ENCODE peak calls at places on chromosomes 16 and 17, in eight cellular contexts. One of them, this sample, is unnamed.

GRCh38 chr17:72715906-72716572 is 376.4 kb downstream of the SLC39A11 start:
- DNase-seq in IMR-90: peak; percentile 98
- DNase-seq in type B pancreatic cell: no peak
- DNase-seq in AG08395: peak; percentile 95
- DNase-seq in HCT116: peak; percentile 100
- DNase-seq in adrenal gland: no peak
- DNase-seq in uterus: no peak
- DNase-seq in hepatic stellate cell: peak; percentile 83
- DNase-seq in this sample: peak; percentile 89

GRCh38 chr16:55184052-55184451 is 140.0 kb upstream of the IRX6 start:
- DNase-seq in uterus: no peak
- DNase-seq in type B pancreatic cell: no peak
- DNase-seq in HCT116: no peak
- DNase-seq in AG08395: no peak
- DNase-seq in hepatic stellate cell: no peak
- DNase-seq in IMR-90: no peak
- DNase-seq in adrenal gland: no peak
- DNase-seq in this sample: no peak

GRCh38 chr17:30858556-30859250 is 26.9 kb downstream of the ATAD5 start:
- DNase-seq in adrenal gland: no peak
- DNase-seq in hepatic stellate cell: no peak
- DNase-seq in IMR-90: peak; percentile 1
- DNase-seq in HCT116: no peak
- DNase-seq in uterus: no peak
- DNase-seq in type B pancreatic cell: no peak
- DNase-seq in AG08395: peak; percentile 5
- DNase-seq in this sample: no peak

GRCh38 chr16:85979605-85980004 is 80.6 kb downstream of the IRF8 start:
- DNase-seq in HCT116: no peak
- DNase-seq in IMR-90: no peak
- DNase-seq in adrenal gland: no peak
- DNase-seq in type B pancreatic cell: no peak
- DNase-seq in hepatic stellate cell: no peak
- DNase-seq in uterus: no peak
- DNase-seq in AG08395: no peak
- DNase-seq in this sample: no peak

GRCh38 chr16:85293899-85294642 is 181.8 kb upstream of the CIBAR2 start:
- DNase-seq in uterus: no peak
- DNase-seq in AG08395: no peak
- DNase-seq in type B pancreatic cell: no peak
- DNase-seq in hepatic stellate cell: no peak
- DNase-seq in HCT116: no peak
- DNase-seq in adrenal gland: peak; percentile 38
- DNase-seq in IMR-90: no peak
- DNase-seq in this sample: no peak

GRCh38 chr16:57585051-57585687 is 42.7 kb downstream of the ADGRG5 start:
- DNase-seq in uterus: no peak
- DNase-seq in IMR-90: no peak
- DNase-seq in hepatic stellate cell: no peak
- DNase-seq in HCT116: no peak
- DNase-seq in type B pancreatic cell: no peak
- DNase-seq in AG08395: no peak
- DNase-seq in adrenal gland: no peak
- DNase-seq in this sample: no peak

GRCh38 chr17:48587276-48588073 is 2.6 kb downstream of the HOXB3 start:
- DNase-seq in type B pancreatic cell: no peak
- DNase-seq in hepatic stellate cell: no peak
- DNase-seq in IMR-90: peak; percentile 82
- DNase-seq in AG08395: no peak
- DNase-seq in uterus: no peak
- DNase-seq in HCT116: no peak
- DNase-seq in adrenal gland: no peak
- DNase-seq in this sample: no peak

GRCh38 chr17:28335959-28336871 is 654 bp downstream of the TNFAIP1 start:
- DNase-seq in adrenal gland: peak; percentile 83
- DNase-seq in type B pancreatic cell: no peak
- DNase-seq in HCT116: peak; percentile 75
- DNase-seq in IMR-90: peak; percentile 94
- DNase-seq in uterus: peak; percentile 61
- DNase-seq in hepatic stellate cell: peak; percentile 72
- DNase-seq in AG08395: peak; percentile 81
- DNase-seq in this sample: peak; percentile 89

GRCh38 chr17:73343168-73343634 is 31.4 kb upstream of the CDC42EP4 start:
- DNase-seq in uterus: peak; percentile 90
- DNase-seq in IMR-90: peak; percentile 88
- DNase-seq in type B pancreatic cell: peak; percentile 84
- DNase-seq in AG08395: peak; percentile 81
- DNase-seq in HCT116: no peak
- DNase-seq in adrenal gland: no peak
- DNase-seq in hepatic stellate cell: peak; percentile 91
- DNase-seq in this sample: no peak

GRCh38 chr17:57091186-57091618 is 6.2 kb downstream of the AKAP1 start:
- DNase-seq in adrenal gland: peak; percentile 28
- DNase-seq in type B pancreatic cell: no peak
- DNase-seq in IMR-90: no peak
- DNase-seq in AG08395: no peak
- DNase-seq in HCT116: no peak
- DNase-seq in uterus: no peak
- DNase-seq in hepatic stellate cell: no peak
- DNase-seq in this sample: no peak

GRCh38 chr16:10976663-10977062 is 32.3 kb downstream of the CLEC16A start:
- DNase-seq in adrenal gland: no peak
- DNase-seq in HCT116: no peak
- DNase-seq in hepatic stellate cell: no peak
- DNase-seq in uterus: no peak
- DNase-seq in type B pancreatic cell: no peak
- DNase-seq in AG08395: no peak
- DNase-seq in IMR-90: no peak
- DNase-seq in this sample: no peak

GRCh38 chr17:76063880-76064546 is 8.3 kb downstream of the SRP68 start:
- DNase-seq in IMR-90: no peak
- DNase-seq in hepatic stellate cell: no peak
- DNase-seq in type B pancreatic cell: no peak
- DNase-seq in uterus: no peak
- DNase-seq in adrenal gland: no peak
- DNase-seq in AG08395: no peak
- DNase-seq in HCT116: no peak
- DNase-seq in this sample: no peak

GRCh38 chr17:16419074-16419928 is 3.9 kb downstream of the TRPV2 start:
- DNase-seq in adrenal gland: peak; percentile 77
- DNase-seq in hepatic stellate cell: peak; percentile 92
- DNase-seq in uterus: no peak
- DNase-seq in IMR-90: peak; percentile 94
- DNase-seq in HCT116: no peak
- DNase-seq in AG08395: peak; percentile 89
- DNase-seq in type B pancreatic cell: no peak
- DNase-seq in this sample: peak; percentile 82

GRCh38 chr16:71794018-71794417 is 14.6 kb downstream of the AP1G1 start:
- DNase-seq in type B pancreatic cell: no peak
- DNase-seq in adrenal gland: no peak
- DNase-seq in IMR-90: no peak
- DNase-seq in AG08395: no peak
- DNase-seq in HCT116: no peak
- DNase-seq in uterus: no peak
- DNase-seq in hepatic stellate cell: no peak
- DNase-seq in this sample: no peak

GRCh38 chr17:17921192-17922082 is 50.8 kb downstream of the TOM1L2 start:
- DNase-seq in adrenal gland: peak; percentile 66
- DNase-seq in HCT116: peak; percentile 89
- DNase-seq in IMR-90: peak; percentile 90
- DNase-seq in uterus: peak; percentile 10
- DNase-seq in hepatic stellate cell: peak; percentile 82
- DNase-seq in AG08395: peak; percentile 89
- DNase-seq in type B pancreatic cell: no peak
- DNase-seq in this sample: peak; percentile 89

GRCh38 chr16:87806246-87806607 is 40.4 kb upstream of the KLHDC4 start:
- DNase-seq in IMR-90: peak; percentile 54
- DNase-seq in uterus: no peak
- DNase-seq in HCT116: peak; percentile 16
- DNase-seq in hepatic stellate cell: peak; percentile 48
- DNase-seq in type B pancreatic cell: no peak
- DNase-seq in AG08395: no peak
- DNase-seq in adrenal gland: no peak
- DNase-seq in this sample: peak; percentile 13

GRCh38 chr16:81641403-81642106 is 137.5 kb upstream of the PLCG2 start:
- DNase-seq in adrenal gland: peak; percentile 46
- DNase-seq in AG08395: no peak
- DNase-seq in uterus: no peak
- DNase-seq in hepatic stellate cell: no peak
- DNase-seq in type B pancreatic cell: no peak
- DNase-seq in HCT116: no peak
- DNase-seq in IMR-90: no peak
- DNase-seq in this sample: no peak

GRCh38 chr17:75617218-75617617 is 16.0 kb upstream of the SMIM5 start:
- DNase-seq in uterus: no peak
- DNase-seq in type B pancreatic cell: no peak
- DNase-seq in IMR-90: no peak
- DNase-seq in HCT116: no peak
- DNase-seq in adrenal gland: no peak
- DNase-seq in AG08395: no peak
- DNase-seq in hepatic stellate cell: no peak
- DNase-seq in this sample: no peak

GRCh38 chr17:40447148-40447644 is 3.9 kb downstream of the IGFBP4 start:
- DNase-seq in uterus: peak; percentile 67
- DNase-seq in AG08395: no peak
- DNase-seq in adrenal gland: no peak
- DNase-seq in type B pancreatic cell: no peak
- DNase-seq in hepatic stellate cell: no peak
- DNase-seq in HCT116: no peak
- DNase-seq in IMR-90: no peak
- DNase-seq in this sample: no peak

GRCh38 chr16:77298638-77299360 is 99.6 kb downstream of the SYCE1L start:
- DNase-seq in AG08395: peak; percentile 90
- DNase-seq in adrenal gland: no peak
- DNase-seq in HCT116: no peak
- DNase-seq in hepatic stellate cell: peak; percentile 38
- DNase-seq in IMR-90: peak; percentile 88
- DNase-seq in type B pancreatic cell: no peak
- DNase-seq in uterus: peak; percentile 36
- DNase-seq in this sample: peak; percentile 83

GRCh38 chr16:88116121-88116900 is 165.1 kb downstream of the BANP start:
- DNase-seq in uterus: no peak
- DNase-seq in adrenal gland: no peak
- DNase-seq in type B pancreatic cell: no peak
- DNase-seq in IMR-90: peak; percentile 77
- DNase-seq in AG08395: no peak
- DNase-seq in hepatic stellate cell: no peak
- DNase-seq in HCT116: no peak
- DNase-seq in this sample: no peak

GRCh38 chr16:678858-679807 is 1.1 kb upstream of the STUB1 start:
- DNase-seq in HCT116: no peak
- DNase-seq in adrenal gland: peak; percentile 88
- DNase-seq in type B pancreatic cell: no peak
- DNase-seq in AG08395: peak; percentile 28
- DNase-seq in uterus: peak; percentile 70
- DNase-seq in hepatic stellate cell: no peak
- DNase-seq in IMR-90: peak; percentile 30
- DNase-seq in this sample: peak; percentile 34

GRCh38 chr16:89534147-89534788 is 26.1 kb downstream of the SPG7 start:
- DNase-seq in hepatic stellate cell: no peak
- DNase-seq in uterus: no peak
- DNase-seq in adrenal gland: peak; percentile 49
- DNase-seq in HCT116: no peak
- DNase-seq in IMR-90: no peak
- DNase-seq in type B pancreatic cell: no peak
- DNase-seq in AG08395: peak; percentile 37
- DNase-seq in this sample: peak; percentile 3

GRCh38 chr17:37131064-37131463 is 182.3 kb downstream of the AATF start:
- DNase-seq in IMR-90: peak; percentile 53
- DNase-seq in adrenal gland: no peak
- DNase-seq in type B pancreatic cell: no peak
- DNase-seq in hepatic stellate cell: peak; percentile 17
- DNase-seq in uterus: no peak
- DNase-seq in HCT116: no peak
- DNase-seq in AG08395: no peak
- DNase-seq in this sample: no peak

GRCh38 chr17:66799839-66800537 is 34.9 kb upstream of the CACNG5 start:
- DNase-seq in IMR-90: no peak
- DNase-seq in uterus: no peak
- DNase-seq in adrenal gland: peak; percentile 44
- DNase-seq in HCT116: no peak
- DNase-seq in AG08395: no peak
- DNase-seq in type B pancreatic cell: no peak
- DNase-seq in hepatic stellate cell: no peak
- DNase-seq in this sample: no peak

GRCh38 chr17:44501866-44502265 is 1.3 kb downstream of the GPATCH8 start:
- DNase-seq in HCT116: no peak
- DNase-seq in hepatic stellate cell: peak; percentile 15
- DNase-seq in adrenal gland: no peak
- DNase-seq in type B pancreatic cell: no peak
- DNase-seq in uterus: no peak
- DNase-seq in AG08395: no peak
- DNase-seq in IMR-90: peak; percentile 26
- DNase-seq in this sample: no peak

GRCh38 chr17:38415250-38416194 is 12.7 kb upstream of the ARHGAP23 start:
- DNase-seq in adrenal gland: no peak
- DNase-seq in HCT116: peak; percentile 23
- DNase-seq in type B pancreatic cell: no peak
- DNase-seq in IMR-90: peak; percentile 69
- DNase-seq in uterus: no peak
- DNase-seq in hepatic stellate cell: peak; percentile 76
- DNase-seq in AG08395: peak; percentile 62
- DNase-seq in this sample: no peak

GRCh38 chr17:60959696-60960095 is 282.0 kb downstream of the BCAS3 start:
- DNase-seq in type B pancreatic cell: no peak
- DNase-seq in uterus: no peak
- DNase-seq in IMR-90: no peak
- DNase-seq in adrenal gland: no peak
- DNase-seq in AG08395: no peak
- DNase-seq in hepatic stellate cell: no peak
- DNase-seq in HCT116: no peak
- DNase-seq in this sample: no peak

GRCh38 chr16:88361775-88362174 is 21.0 kb upstream of the ZNF469 start:
- DNase-seq in AG08395: no peak
- DNase-seq in uterus: no peak
- DNase-seq in type B pancreatic cell: no peak
- DNase-seq in hepatic stellate cell: no peak
- DNase-seq in adrenal gland: no peak
- DNase-seq in HCT116: no peak
- DNase-seq in IMR-90: no peak
- DNase-seq in this sample: no peak